ENCODE peak calls at places on chromosomes 6 and 20, in nine cellular contexts. T is effector memory CD4-positive, alpha-beta T cell; G is GM12892; C is non-pigmented ciliary epithelial cell; I is stimulated activated CD4-positive, alpha-beta T cell treated with anti-CD3 and anti-CD28 coated beads, Interleukin-2, amount 100 ng/mL, for 24 hours; H is psoas muscle; J is T-helper 1 cell; K is kidney glomerular epithelial cell; X is hepatocyte. W is an unnamed sample.

GRCh38 chr6:135331002-135331401 is 149.9 kb downstream of the MYB start:
- DNase-seq in C (no peak), G (no peak), T (no peak), H (no peak), J (no peak), X (no peak), K (peak; percentile 42), I (no peak), W (no peak)

GRCh38 chr20:22630698-22631097 is 46.3 kb upstream of the FOXA2 start:
- DNase-seq in J (no peak), G (no peak), I (no peak), T (no peak), H (no peak), C (no peak), X (no peak), K (no peak), W (no peak)

GRCh38 chr20:59207742-59208357 is 44.2 kb downstream of the ZNF831 start:
- DNase-seq in H (peak; percentile 67), J (peak; percentile 80), C (no peak), K (no peak), G (peak; percentile 76), I (peak; percentile 89), T (peak; percentile 54), X (peak; percentile 69), W (peak; percentile 77)

GRCh38 chr6:10412948-10413849 is 1.7 kb downstream of the TFAP2A start:
- DNase-seq in X (peak; percentile 67), C (no peak), G (no peak), K (no peak), H (no peak), I (no peak), J (no peak), T (no peak), W (no peak)

GRCh38 chr20:35235881-35236280 is 9.4 kb downstream of the MMP24 start:
- DNase-seq in X (no peak), K (no peak), T (no peak), G (no peak), C (no peak), I (no peak), H (no peak), J (no peak), W (no peak)

GRCh38 chr20:24470031-24470781 is 777 bp downstream of the SYNDIG1 start:
- DNase-seq in I (no peak), X (peak; percentile 28), C (no peak), G (no peak), T (no peak), J (no peak), H (no peak), K (no peak), W (no peak)

GRCh38 chr6:167559675-167560479 is 235.0 kb downstream of the TTLL2 start:
- DNase-seq in X (peak; percentile 58), I (no peak), G (no peak), H (no peak), T (no peak), J (no peak), K (no peak), C (no peak), W (no peak)

GRCh38 chr6:32216292-32216691 is 7.6 kb downstream of the NOTCH4 start:
- DNase-seq in H (no peak), T (no peak), J (no peak), I (no peak), K (no peak), C (no peak), G (no peak), X (no peak), W (no peak)

GRCh38 chr6:108841377-108841855 is 6.8 kb upstream of the ARMC2 start:
- DNase-seq in T (no peak), X (no peak), C (no peak), J (no peak), K (no peak), H (no peak), G (no peak), I (no peak), W (no peak)

GRCh38 chr6:138971601-138972000 is 16.5 kb downstream of the REPS1 start:
- DNase-seq in G (no peak), H (no peak), J (no peak), X (no peak), K (no peak), C (no peak), T (no peak), I (no peak), W (no peak)

GRCh38 chr20:17518339-17519052 is 12.7 kb downstream of the BFSP1 start:
- DNase-seq in C (no peak), X (no peak), J (no peak), K (no peak), I (no peak), T (no peak), H (no peak), G (no peak), W (no peak)

GRCh38 chr6:150282806-150283205 is 86.0 kb upstream of the IYD start:
- DNase-seq in K (no peak), X (no peak), G (no peak), C (no peak), H (no peak), T (no peak), J (no peak), I (no peak), W (no peak)

GRCh38 chr20:38023181-38024085 is 9.8 kb downstream of the TTI1 start:
- DNase-seq in C (peak; percentile 53), X (peak; percentile 14), K (peak; percentile 23), I (no peak), T (no peak), G (no peak), H (no peak), J (no peak), W (no peak)

GRCh38 chr6:142297996-142298753 is 3.6 kb upstream of the ADGRG6 start:
- DNase-seq in I (no peak), X (no peak), J (no peak), K (peak; percentile 68), C (peak; percentile 87), T (no peak), H (no peak), G (no peak), W (no peak)

GRCh38 chr6:129186988-129187387 is 304.1 kb downstream of the LAMA2 start:
- DNase-seq in X (no peak), J (no peak), C (no peak), H (no peak), T (no peak), I (no peak), K (peak; percentile 40), G (no peak), W (no peak)

W was measured in T follicular helper cell.